ENCODE peak calls at places on chromosomes 7 and 10, in four cellular contexts. S, I, C and N are unnamed samples.

GRCh38 chr10:35192645-35193249 is 66.1 kb downstream of the CREM start:
- DNase-seq in S (no peak), C (no peak), I (no peak), N (no peak)

GRCh38 chr10:104680467-104681401 is 39.6 kb downstream of the SORCS3 start:
- DNase-seq in C (no peak), S (no peak), I (no peak), N (peak; percentile 24)

GRCh38 chr10:36574212-36574611 is 551.2 kb upstream of the ANKRD30A start:
- DNase-seq in I (no peak), S (no peak), C (no peak), N (no peak)

GRCh38 chr10:8073696-8074416 is 19.4 kb downstream of the GATA3 start:
- DNase-seq in I (no peak), S (no peak), C (no peak), N (no peak)

GRCh38 chr7:142584765-142585164 is 164.5 kb upstream of the PRSS1 start:
- DNase-seq in I (no peak), S (no peak), C (no peak), N (no peak)

GRCh38 chr10:7872041-7872442 is 53.7 kb downstream of the TAF3 start:
- DNase-seq in S (peak; percentile 27), C (no peak), I (no peak), N (peak; percentile 8)

GRCh38 chr7:41977165-41977651 is 259.8 kb downstream of the GLI3 start:
- DNase-seq in S (peak; percentile 31), C (peak; percentile 21), I (no peak), N (peak; percentile 28)

GRCh38 chr7:100396421-100396982 is 23.2 kb downstream of the PILRA start:
- DNase-seq in C (no peak), S (no peak), I (peak; percentile 93), N (no peak)

GRCh38 chr7:34281260-34281659 is 375.9 kb downstream of the BMPER start:
- DNase-seq in C (peak; percentile 13), S (no peak), I (no peak), N (peak; percentile 32)

GRCh38 chr10:7084255-7085005 is 326.4 kb downstream of the SFMBT2 start:
- DNase-seq in S (no peak), I (no peak), C (no peak), N (no peak)

GRCh38 chr10:29861811-29862505 is 197.4 kb downstream of the JCAD start:
- DNase-seq in C (no peak), S (no peak), I (no peak), N (no peak)

GRCh38 chr7:41889472-41889871 is 186.6 kb upstream of the INHBA start:
- DNase-seq in S (no peak), C (no peak), I (no peak), N (no peak)

DNA sequence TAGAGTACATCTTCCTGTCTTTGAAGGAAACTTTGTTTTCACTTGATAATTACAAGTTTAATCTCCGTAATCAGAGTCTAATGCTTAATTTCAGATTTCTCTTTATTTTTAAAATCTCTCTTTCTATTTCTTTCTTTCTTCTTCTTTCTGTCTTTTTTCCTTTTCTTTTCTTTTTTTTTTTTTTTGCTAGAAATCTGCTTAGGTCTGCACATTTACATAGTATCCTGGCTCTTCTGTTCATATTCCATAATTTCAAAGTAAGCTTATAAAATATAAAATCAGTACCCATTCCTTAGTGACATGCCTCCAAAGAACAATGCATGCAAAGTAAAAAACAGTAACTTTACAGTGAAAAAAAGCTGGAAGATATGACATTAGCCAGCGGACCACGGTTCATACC is 601.7 kb upstream of the VSTM2A start:
- DNase-seq in C (no peak), I (no peak), S (no peak), N (no peak)
- TF ChIP-seq ESRRA in C (no peak), I (no peak), S (no peak), N (no peak)

DNA sequence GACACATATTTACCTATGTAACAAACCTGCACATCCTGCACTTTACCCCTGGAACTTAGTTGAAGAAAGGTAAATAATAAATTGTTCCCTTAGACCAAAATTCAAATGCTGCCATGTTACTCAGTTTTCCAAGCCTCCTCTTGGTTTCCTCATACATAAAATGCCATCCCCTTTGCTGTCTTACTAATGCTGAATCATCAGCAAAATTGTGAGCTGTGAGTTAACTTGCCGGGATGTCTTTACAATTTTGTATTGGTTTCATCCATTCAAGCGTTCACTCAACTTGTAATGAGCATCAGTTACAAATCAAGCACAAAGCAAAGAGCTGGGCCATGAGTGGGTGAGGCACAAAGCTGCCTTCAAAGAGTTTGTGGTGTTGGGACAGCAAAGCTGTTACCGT is 395.9 kb upstream of the ZMIZ1 start:
- DNase-seq in C (no peak), I (no peak), S (no peak), N (no peak)
- TF ChIP-seq BHLHE40 in C (no peak), I (no peak), S (no peak), N (no peak)

GRCh38 chr7:43071604-43072003 is 40.8 kb upstream of the HECW1 start:
- DNase-seq in C (no peak), I (no peak), S (peak; percentile 32), N (peak; percentile 19)
- TF ChIP-seq ESRRA in C (no peak), I (no peak), S (no peak), N (no peak)

GRCh38 chr10:80664071-80664680 is 126.5 kb downstream of the SH2D4B start:
- DNase-seq in C (peak; percentile 56), I (no peak), S (peak; percentile 74), N (peak; percentile 70)
- TF ChIP-seq BHLHE40 in C (no peak), I (no peak), S (no peak), N (no peak)

GRCh38 chr7:84735021-84735420 is 451.8 kb downstream of the SEMA3D start:
- DNase-seq in I (no peak), C (no peak), S (no peak), N (no peak)

GRCh38 chr7:84729284-84729683 is 457.6 kb downstream of the SEMA3D start:
- DNase-seq in S (no peak), C (no peak), I (no peak), N (no peak)
- TF ChIP-seq ESRRA in S (no peak), C (no peak), I (no peak), N (no peak)

GRCh38 chr10:24645022-24645421 is 78.7 kb downstream of the ARHGAP21 start:
- DNase-seq in C (no peak), S (no peak), I (no peak), N (no peak)

GRCh38 chr10:24642921-24643678 is 80.6 kb downstream of the ARHGAP21 start:
- DNase-seq in I (peak; percentile 40), S (peak; percentile 47), C (peak; percentile 89), N (peak; percentile 62)

GRCh38 chr10:24650669-24651391 is 72.9 kb downstream of the ARHGAP21 start:
- DNase-seq in S (no peak), C (no peak), I (no peak), N (no peak)

GRCh38 chr10:24643679-24644209 is 79.9 kb downstream of the ARHGAP21 start:
- DNase-seq in S (peak; percentile 23), I (no peak), C (no peak), N (no peak)

GRCh38 chr10:24645784-24646183 is 77.9 kb downstream of the ARHGAP21 start:
- DNase-seq in I (no peak), S (peak; percentile 18), C (no peak), N (no peak)
- TF ChIP-seq BHLHE40 in I (no peak), S (no peak), C (no peak), N (no peak)